ENCODE peak calls at places on chromosomes 3 and 15, in four cellular contexts. S is CD4-positive, CD25-positive, alpha-beta regulatory T cell; D is CD8-positive, alpha-beta memory T cell; V is transverse colon. R is an unnamed sample.

GRCh38 chr15:92149469-92149868 is 244.2 kb upstream of the ST8SIA2 start:
- DNase-seq in S (no peak), D (no peak), V (no peak), R (no peak)

GRCh38 chr3:171256445-171257250 is 203.6 kb downstream of the TNIK start:
- DNase-seq in S (peak), D (no peak), V (no peak), R (no peak)

GRCh38 chr3:101567528-101568317 is 6.1 kb downstream of the TRMT10C start:
- DNase-seq in S (no peak), D (no peak), V (no peak), R (no peak)

GRCh38 chr15:79378394-79379158 is 53.6 kb upstream of the MINAR1 start:
- DNase-seq in S (peak), D (no peak), V (no peak), R (no peak)

GRCh38 chr3:59106085-59106629 is 56.3 kb upstream of the CFAP20DC start:
- DNase-seq in S (no peak), D (no peak), V (no peak), R (no peak)

GRCh38 chr15:40048155-40048792 is 9.3 kb upstream of the SRP14 start:
- DNase-seq in S (peak), D (peak), V (peak), R (no peak)

GRCh38 chr3:51434746-51435323 is 43.8 kb downstream of the RBM15B start:
- DNase-seq in S (peak), D (peak), V (peak), R (no peak)

GRCh38 chr15:67080900-67081431 is 15.6 kb downstream of the SMAD3 start:
- DNase-seq in S (peak), D (peak), V (no peak), R (peak)

GRCh38 chr15:54082836-54083492 is 104.7 kb downstream of the UNC13C start:
- DNase-seq in S (peak), D (no peak), V (no peak), R (no peak)

GRCh38 chr15:34435658-34436057 is 1.9 kb downstream of the GOLGA8A start:
- DNase-seq in S (no peak), D (no peak), V (no peak), R (no peak)
- H3K4me3 ChIP-seq in S (no peak), D (no peak), V (no peak), R (no peak)

DNA sequence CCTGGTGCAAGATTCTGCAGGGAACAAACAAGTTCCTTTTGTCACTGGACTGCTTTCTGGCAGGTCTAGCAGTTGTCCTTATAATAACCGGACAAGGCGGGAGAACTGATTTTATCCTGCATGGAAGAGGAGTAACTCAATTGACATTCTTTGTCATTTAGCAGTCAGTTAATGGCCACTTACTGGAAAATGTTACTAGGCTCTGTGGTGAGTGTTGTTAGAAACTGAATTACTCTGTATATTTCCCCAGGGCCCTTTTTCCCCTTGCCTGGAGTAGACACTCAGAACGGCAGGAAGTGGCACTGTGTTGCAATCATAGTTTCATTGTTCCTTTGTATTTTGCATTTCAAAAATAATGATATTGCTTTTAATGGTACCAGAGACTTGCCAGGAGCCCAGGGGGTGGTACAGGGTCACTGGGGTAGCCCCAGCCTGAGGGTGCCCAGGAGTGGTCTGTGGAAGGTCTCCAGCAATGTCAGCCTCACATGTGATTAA is 318.6 kb upstream of the LRRFIP2 start:
- DNase-seq in S (no peak), D (no peak), V (no peak), R (no peak)
- H3K4me3 ChIP-seq in S (no peak), D (no peak), V (no peak), R (no peak)

GRCh38 chr3:64063207-64063981 is 40.1 kb upstream of the PSMD6 start:
- DNase-seq in S (no peak), D (no peak), V (no peak), R (no peak)
- H3K4me3 ChIP-seq in S (no peak), D (no peak), V (no peak), R (no peak)

DNA sequence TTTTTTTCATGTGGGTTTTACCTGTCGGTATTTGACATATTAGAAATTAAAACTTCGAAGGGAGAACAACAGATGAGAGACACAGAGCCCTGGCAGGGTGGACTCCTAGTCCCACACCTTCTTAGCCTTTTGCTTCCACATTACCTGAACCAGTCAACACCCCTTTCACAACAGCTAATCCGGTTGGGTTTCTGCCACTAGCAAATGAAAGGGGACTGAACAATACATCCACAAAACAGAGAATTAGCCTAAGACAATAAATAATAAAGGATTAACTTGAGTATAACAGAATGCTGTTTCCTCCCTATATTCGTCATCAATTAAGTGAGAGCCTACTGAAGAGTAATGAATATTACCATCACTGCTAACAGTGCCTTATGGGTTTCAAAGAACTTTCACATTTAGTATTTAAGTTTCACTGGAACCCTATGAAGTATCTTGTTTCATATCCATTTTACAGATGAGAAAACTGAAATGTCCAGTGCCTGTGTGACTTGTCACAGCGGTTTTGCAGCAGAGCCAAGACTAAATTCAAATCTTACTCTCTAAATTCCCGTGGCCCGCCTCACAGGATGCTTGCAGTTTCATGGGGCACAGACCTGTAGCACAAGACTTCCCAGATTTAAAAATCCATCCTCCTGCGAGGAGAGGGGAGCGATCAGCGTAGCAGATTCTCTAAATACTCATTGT is 1.0 kb upstream of the RAB8B start:
- DNase-seq in S (no peak), D (no peak), V (no peak), R (no peak)
- H3K4me3 ChIP-seq in S (peak), D (peak), V (peak), R (no peak)

DNA sequence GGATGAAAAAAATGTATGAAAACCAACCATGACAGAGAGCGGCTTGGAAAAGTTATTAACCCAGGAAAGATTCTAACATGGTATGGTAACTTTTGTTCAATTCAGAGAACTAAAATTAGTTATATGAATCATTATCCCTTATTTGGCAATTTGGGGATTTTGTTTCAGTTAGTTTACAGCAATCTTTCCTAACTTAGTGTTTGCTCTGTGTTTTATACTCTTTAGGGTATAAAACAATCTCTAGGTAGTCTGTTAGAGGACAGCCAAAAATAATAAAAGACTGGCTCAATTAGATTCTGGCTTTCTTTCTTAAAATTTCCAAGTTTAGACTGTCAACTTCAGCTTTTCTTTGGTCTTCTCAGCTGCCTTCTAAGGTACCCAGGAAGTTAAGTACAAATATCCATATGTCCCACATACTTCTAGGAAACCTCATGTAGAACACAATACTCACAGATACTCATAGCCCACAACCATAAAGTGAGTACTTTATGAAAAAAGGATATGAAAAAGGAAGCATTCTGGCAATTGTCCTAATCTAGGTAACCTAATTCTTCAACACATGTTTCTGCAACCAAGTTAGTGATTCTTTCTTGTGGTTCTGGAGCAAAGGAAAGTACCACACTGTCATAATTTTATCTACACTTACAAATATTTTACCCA is 849.3 kb downstream of the ROBO1 start:
- DNase-seq in S (no peak), D (no peak), V (no peak), R (no peak)
- H3K4me3 ChIP-seq in S (no peak), D (no peak), V (no peak), R (no peak)

GRCh38 chr3:16810593-16811367 is 74.0 kb upstream of the PLCL2 start:
- DNase-seq in S (no peak), D (no peak), V (no peak), R (no peak)

GRCh38 chr3:16811950-16812349 is 72.8 kb upstream of the PLCL2 start:
- DNase-seq in S (no peak), D (no peak), V (no peak), R (no peak)

GRCh38 chr3:16810013-16810412 is 74.7 kb upstream of the PLCL2 start:
- DNase-seq in S (no peak), D (no peak), V (no peak), R (no peak)

GRCh38 chr3:16816048-16816780 is 68.5 kb upstream of the PLCL2 start:
- DNase-seq in S (peak), D (no peak), V (no peak), R (no peak)

DNA sequence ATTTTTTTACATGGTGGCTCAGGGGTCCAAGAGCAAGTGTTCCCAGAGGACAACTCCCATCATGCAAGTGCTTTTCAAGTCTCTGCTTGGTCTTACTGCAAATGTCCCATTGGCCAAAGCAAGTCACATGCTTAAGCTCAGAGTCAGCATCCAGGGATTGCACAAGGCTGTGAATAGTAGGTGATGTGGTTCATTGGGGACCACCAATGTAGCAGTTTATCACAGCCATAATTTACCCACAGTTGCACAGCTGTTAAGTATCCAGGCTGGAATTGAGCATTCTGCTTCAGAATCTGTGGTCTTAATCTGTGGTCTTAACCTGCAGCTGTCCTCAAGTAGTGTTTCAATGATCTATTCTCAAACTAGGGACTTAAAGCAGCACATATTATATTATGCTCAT is 71.4 kb upstream of the PLCL2 start:
- DNase-seq in S (no peak), D (no peak), V (no peak), R (no peak)
- H3K4me3 ChIP-seq in S (no peak), D (no peak), V (no peak), R (no peak)

DNA sequence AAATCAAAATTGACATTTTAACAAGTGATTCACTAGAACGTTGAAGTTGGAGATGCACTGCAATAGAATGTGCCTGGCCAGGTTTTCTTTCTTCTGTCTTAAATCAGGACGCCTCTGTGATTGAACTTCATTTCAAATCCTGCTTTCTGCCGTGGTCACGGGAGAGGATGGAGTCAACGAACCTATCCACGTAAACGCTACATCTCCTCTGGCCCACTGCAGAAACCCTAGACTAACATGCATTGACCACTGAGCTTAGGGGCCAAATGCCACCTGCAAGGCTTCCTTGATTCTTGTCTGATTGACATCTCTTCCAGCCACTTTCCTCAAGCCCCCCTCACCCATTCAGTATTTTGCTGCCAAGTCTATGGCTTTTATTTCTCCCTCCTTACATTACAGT is 6.3 kb upstream of the MECOM start:
- DNase-seq in S (no peak), D (no peak), V (no peak), R (no peak)
- H3K4me3 ChIP-seq in S (no peak), D (no peak), V (no peak), R (no peak)